ENCODE peak calls at places on chromosomes 3 and 15, in four cellular contexts. One of them, this sample, is unnamed.

GRCh38 chr3:122003112-122003511 is 18.9 kb downstream of the ILDR1 start:
- DNase-seq in cardiac fibroblast: no peak
- DNase-seq in fibroblast of mammary gland: no peak
- DNase-seq in glutamatergic neuron: no peak
- DNase-seq in this sample: no peak

GRCh38 chr15:96335429-96335807 is 4.9 kb downstream of the NR2F2 start:
- DNase-seq in fibroblast of mammary gland: peak; percentile 57
- DNase-seq in glutamatergic neuron: no peak
- DNase-seq in cardiac fibroblast: peak; percentile 70
- DNase-seq in this sample: no peak

GRCh38 chr15:58221591-58222241 is 83.5 kb downstream of the AQP9 start:
- DNase-seq in fibroblast of mammary gland: peak; percentile 58
- DNase-seq in glutamatergic neuron: peak; percentile 34
- DNase-seq in cardiac fibroblast: peak; percentile 61
- DNase-seq in this sample: peak; percentile 52

GRCh38 chr3:11381563-11381962 is 109.4 kb downstream of the ATG7 start:
- DNase-seq in cardiac fibroblast: no peak
- DNase-seq in glutamatergic neuron: no peak
- DNase-seq in fibroblast of mammary gland: no peak
- DNase-seq in this sample: no peak

GRCh38 chr3:139227165-139227564 is 116.7 kb upstream of the MRPS22 start:
- DNase-seq in glutamatergic neuron: no peak
- DNase-seq in cardiac fibroblast: no peak
- DNase-seq in fibroblast of mammary gland: no peak
- DNase-seq in this sample: no peak

GRCh38 chr3:118636841-118637240 is 397.8 kb downstream of the IGSF11 start:
- DNase-seq in fibroblast of mammary gland: no peak
- DNase-seq in glutamatergic neuron: no peak
- DNase-seq in cardiac fibroblast: no peak
- DNase-seq in this sample: peak; percentile 34

GRCh38 chr15:66095871-66096710 is 157.5 kb downstream of the MEGF11 start:
- DNase-seq in cardiac fibroblast: no peak
- DNase-seq in fibroblast of mammary gland: no peak
- DNase-seq in glutamatergic neuron: peak; percentile 81
- DNase-seq in this sample: no peak

GRCh38 chr15:66586155-66586976 is 20.6 kb upstream of the LCTL start:
- DNase-seq in glutamatergic neuron: no peak
- DNase-seq in cardiac fibroblast: no peak
- DNase-seq in fibroblast of mammary gland: no peak
- DNase-seq in this sample: no peak

GRCh38 chr3:39090922-39091321 is 16.5 kb downstream of the GORASP1 start:
- DNase-seq in fibroblast of mammary gland: peak; percentile 46
- DNase-seq in glutamatergic neuron: no peak
- DNase-seq in cardiac fibroblast: peak; percentile 29
- DNase-seq in this sample: no peak

GRCh38 chr3:16474304-16474703 is 39.2 kb downstream of the RFTN1 start:
- DNase-seq in cardiac fibroblast: peak; percentile 71
- DNase-seq in glutamatergic neuron: no peak
- DNase-seq in fibroblast of mammary gland: peak; percentile 62
- DNase-seq in this sample: no peak

GRCh38 chr3:40580494-40581091 is 55.8 kb downstream of the ZNF621 start:
- DNase-seq in fibroblast of mammary gland: peak; percentile 77
- DNase-seq in cardiac fibroblast: peak; percentile 81
- DNase-seq in glutamatergic neuron: peak; percentile 81
- DNase-seq in this sample: peak; percentile 78

GRCh38 chr15:39282663-39283208 is 298.1 kb upstream of the THBS1 start:
- DNase-seq in fibroblast of mammary gland: peak; percentile 77
- DNase-seq in cardiac fibroblast: no peak
- DNase-seq in glutamatergic neuron: no peak
- DNase-seq in this sample: no peak

GRCh38 chr3:59764131-59764530 is 714.3 kb upstream of the CFAP20DC start:
- DNase-seq in fibroblast of mammary gland: peak; percentile 84
- DNase-seq in glutamatergic neuron: no peak
- DNase-seq in cardiac fibroblast: no peak
- DNase-seq in this sample: no peak

GRCh38 chr3:53545365-53546031 is 51.1 kb downstream of the CACNA1D start:
- DNase-seq in cardiac fibroblast: no peak
- DNase-seq in glutamatergic neuron: no peak
- DNase-seq in fibroblast of mammary gland: peak; percentile 12
- DNase-seq in this sample: no peak

GRCh38 chr3:43709022-43709421 is 18.3 kb downstream of the ABHD5 start:
- DNase-seq in glutamatergic neuron: no peak
- DNase-seq in cardiac fibroblast: peak; percentile 86
- DNase-seq in fibroblast of mammary gland: peak; percentile 91
- DNase-seq in this sample: no peak

GRCh38 chr3:14438929-14439328 is 36.5 kb downstream of the SLC6A6 start:
- DNase-seq in cardiac fibroblast: no peak
- DNase-seq in glutamatergic neuron: no peak
- DNase-seq in fibroblast of mammary gland: no peak
- DNase-seq in this sample: no peak

GRCh38 chr3:116341916-116342315 is 103.4 kb downstream of the LSAMP start:
- DNase-seq in glutamatergic neuron: no peak
- DNase-seq in fibroblast of mammary gland: no peak
- DNase-seq in cardiac fibroblast: no peak
- DNase-seq in this sample: no peak

GRCh38 chr3:55571216-55571813 is 84.2 kb upstream of the WNT5A start:
- DNase-seq in glutamatergic neuron: no peak
- DNase-seq in cardiac fibroblast: no peak
- DNase-seq in fibroblast of mammary gland: no peak
- DNase-seq in this sample: no peak

GRCh38 chr15:100021653-100022052 is 288.4 kb upstream of the LYSMD4 start:
- DNase-seq in fibroblast of mammary gland: no peak
- DNase-seq in cardiac fibroblast: no peak
- DNase-seq in glutamatergic neuron: no peak
- DNase-seq in this sample: no peak

GRCh38 chr3:187136936-187137335 is 2.4 kb downstream of the RPL39L start:
- DNase-seq in fibroblast of mammary gland: peak; percentile 83
- DNase-seq in glutamatergic neuron: no peak
- DNase-seq in cardiac fibroblast: peak; percentile 80
- DNase-seq in this sample: no peak

This sample was measured in D341Med.